ENCODE peak calls at places on chromosome 12, in seven cellular contexts. One of them, this sample, is unnamed.

GRCh38 chr12:50314629-50315312 is 31.5 kb upstream of the LIMA1 start:
- DNase-seq in SK-N-SH: peak; percentile 73
- DNase-seq in HepG2: peak; percentile 46
- DNase-seq in H1: no peak
- DNase-seq in GM12892: no peak
- DNase-seq in K562: peak; percentile 57
- DNase-seq in GM12878: no peak
- DNase-seq in this sample: no peak

GRCh38 chr12:10339441-10339840 is 31.8 kb downstream of the KLRD1 start:
- DNase-seq in SK-N-SH: no peak
- DNase-seq in HepG2: no peak
- DNase-seq in H1: no peak
- DNase-seq in GM12892: no peak
- DNase-seq in K562: no peak
- DNase-seq in GM12878: no peak
- DNase-seq in this sample: no peak

GRCh38 chr12:2613674-2614073 is 181.1 kb upstream of the FKBP4 start:
- DNase-seq in SK-N-SH: no peak
- DNase-seq in HepG2: no peak
- DNase-seq in H1: no peak
- DNase-seq in GM12892: no peak
- DNase-seq in K562: no peak
- DNase-seq in GM12878: peak; percentile 15
- DNase-seq in this sample: no peak

GRCh38 chr12:95710386-95710785 is 80.2 kb downstream of the NTN4 start:
- DNase-seq in SK-N-SH: no peak
- DNase-seq in HepG2: no peak
- DNase-seq in H1: no peak
- DNase-seq in GM12892: no peak
- DNase-seq in K562: no peak
- DNase-seq in GM12878: no peak
- DNase-seq in this sample: no peak

GRCh38 chr12:53383258-53383657 is 3.3 kb downstream of the SP1 start:
- DNase-seq in SK-N-SH: no peak
- DNase-seq in HepG2: no peak
- DNase-seq in H1: no peak
- DNase-seq in GM12892: no peak
- DNase-seq in K562: no peak
- DNase-seq in GM12878: no peak
- DNase-seq in this sample: no peak

GRCh38 chr12:53939141-53940108 is 794 bp downstream of the HOXC13 start:
- DNase-seq in SK-N-SH: peak; percentile 35
- DNase-seq in HepG2: peak; percentile 24
- DNase-seq in H1: no peak
- DNase-seq in GM12892: no peak
- DNase-seq in K562: no peak
- DNase-seq in GM12878: no peak
- DNase-seq in this sample: no peak

GRCh38 chr12:29278673-29279420 is 102.1 kb downstream of the ERGIC2 start:
- DNase-seq in SK-N-SH: no peak
- DNase-seq in HepG2: no peak
- DNase-seq in H1: no peak
- DNase-seq in GM12892: no peak
- DNase-seq in K562: no peak
- DNase-seq in GM12878: no peak
- DNase-seq in this sample: no peak

GRCh38 chr12:32400114-32400672 is 835 bp downstream of the FGD4 start:
- DNase-seq in SK-N-SH: peak; percentile 30
- DNase-seq in HepG2: no peak
- DNase-seq in H1: peak; percentile 70
- DNase-seq in GM12892: no peak
- DNase-seq in K562: peak; percentile 7
- DNase-seq in GM12878: no peak
- DNase-seq in this sample: no peak

GRCh38 chr12:56336361-56337167 is 2.1 kb upstream of the IL23A start:
- DNase-seq in SK-N-SH: no peak
- DNase-seq in HepG2: no peak
- DNase-seq in H1: no peak
- DNase-seq in GM12892: no peak
- DNase-seq in K562: peak; percentile 92
- DNase-seq in GM12878: peak; percentile 35
- DNase-seq in this sample: no peak

GRCh38 chr12:84070311-84070710 is 842.3 kb downstream of the SLC6A15 start:
- DNase-seq in SK-N-SH: no peak
- DNase-seq in HepG2: no peak
- DNase-seq in H1: no peak
- DNase-seq in GM12892: no peak
- DNase-seq in K562: no peak
- DNase-seq in GM12878: no peak
- DNase-seq in this sample: no peak

GRCh38 chr12:132847363-132848356 is 19.0 kb upstream of the GOLGA3 start:
- DNase-seq in SK-N-SH: no peak
- DNase-seq in HepG2: no peak
- DNase-seq in H1: peak; percentile 47
- DNase-seq in GM12892: no peak
- DNase-seq in K562: no peak
- DNase-seq in GM12878: no peak
- DNase-seq in this sample: no peak

GRCh38 chr12:109721276-109721675 is 7.7 kb downstream of the FAM222A start:
- DNase-seq in SK-N-SH: no peak
- DNase-seq in HepG2: no peak
- DNase-seq in H1: no peak
- DNase-seq in GM12892: no peak
- DNase-seq in K562: no peak
- DNase-seq in GM12878: no peak
- DNase-seq in this sample: no peak

GRCh38 chr12:19710811-19711793 is 271.8 kb downstream of the AEBP2 start:
- DNase-seq in SK-N-SH: no peak
- DNase-seq in HepG2: peak; percentile 1
- DNase-seq in H1: no peak
- DNase-seq in GM12892: no peak
- DNase-seq in K562: no peak
- DNase-seq in GM12878: no peak
- DNase-seq in this sample: no peak

GRCh38 chr12:69873429-69873828 is 48.4 kb downstream of the MYRFL start:
- DNase-seq in SK-N-SH: no peak
- DNase-seq in HepG2: no peak
- DNase-seq in H1: no peak
- DNase-seq in GM12892: no peak
- DNase-seq in K562: no peak
- DNase-seq in GM12878: no peak
- DNase-seq in this sample: no peak

GRCh38 chr12:29782821-29783772 is 645 bp downstream of the TMTC1 start:
- DNase-seq in SK-N-SH: peak; percentile 48
- DNase-seq in HepG2: no peak
- DNase-seq in H1: no peak
- DNase-seq in GM12892: peak; percentile 5
- DNase-seq in K562: no peak
- DNase-seq in GM12878: no peak
- DNase-seq in this sample: no peak

GRCh38 chr12:31797230-31797872 is 68.5 kb upstream of the AMN1 start:
- DNase-seq in SK-N-SH: no peak
- DNase-seq in HepG2: no peak
- DNase-seq in H1: no peak
- DNase-seq in GM12892: no peak
- DNase-seq in K562: no peak
- DNase-seq in GM12878: no peak
- DNase-seq in this sample: no peak

GRCh38 chr12:104669057-104669770 is 212.5 kb downstream of the CHST11 start:
- DNase-seq in SK-N-SH: peak; percentile 71
- DNase-seq in HepG2: no peak
- DNase-seq in H1: no peak
- DNase-seq in GM12892: no peak
- DNase-seq in K562: peak; percentile 39
- DNase-seq in GM12878: no peak
- DNase-seq in this sample: no peak

GRCh38 chr12:111209779-111210178 is 159.1 kb downstream of the PHETA1 start:
- DNase-seq in SK-N-SH: peak; percentile 88
- DNase-seq in HepG2: no peak
- DNase-seq in H1: no peak
- DNase-seq in GM12892: no peak
- DNase-seq in K562: no peak
- DNase-seq in GM12878: no peak
- DNase-seq in this sample: no peak

GRCh38 chr12:114025935-114026334 is 59.8 kb upstream of the RBM19 start:
- DNase-seq in SK-N-SH: no peak
- DNase-seq in HepG2: no peak
- DNase-seq in H1: no peak
- DNase-seq in GM12892: no peak
- DNase-seq in K562: no peak
- DNase-seq in GM12878: no peak
- DNase-seq in this sample: no peak

GRCh38 chr12:94874986-94875312 is 128.5 kb downstream of the NDUFA12 start:
- DNase-seq in SK-N-SH: no peak
- DNase-seq in HepG2: no peak
- DNase-seq in H1: no peak
- DNase-seq in GM12892: no peak
- DNase-seq in K562: no peak
- DNase-seq in GM12878: no peak
- DNase-seq in this sample: no peak

GRCh38 chr12:84842406-84843013 is 70.1 kb downstream of the SLC6A15 start:
- DNase-seq in SK-N-SH: peak; percentile 32
- DNase-seq in HepG2: peak; percentile 16
- DNase-seq in H1: no peak
- DNase-seq in GM12892: no peak
- DNase-seq in K562: peak; percentile 23
- DNase-seq in GM12878: no peak
- DNase-seq in this sample: no peak

GRCh38 chr12:28267920-28268680 is 77.8 kb downstream of the CCDC91 start:
- DNase-seq in SK-N-SH: no peak
- DNase-seq in HepG2: no peak
- DNase-seq in H1: no peak
- DNase-seq in GM12892: no peak
- DNase-seq in K562: no peak
- DNase-seq in GM12878: no peak
- DNase-seq in this sample: no peak
- TF ChIP-seq TAF1 in SK-N-SH: no peak
- TF ChIP-seq TAF1 in HepG2: no peak
- TF ChIP-seq TAF1 in H1: no peak
- TF ChIP-seq TAF1 in GM12892: no peak
- TF ChIP-seq TAF1 in K562: no peak
- TF ChIP-seq TAF1 in GM12878: no peak
- TF ChIP-seq TAF1 in this sample: no peak

DNA sequence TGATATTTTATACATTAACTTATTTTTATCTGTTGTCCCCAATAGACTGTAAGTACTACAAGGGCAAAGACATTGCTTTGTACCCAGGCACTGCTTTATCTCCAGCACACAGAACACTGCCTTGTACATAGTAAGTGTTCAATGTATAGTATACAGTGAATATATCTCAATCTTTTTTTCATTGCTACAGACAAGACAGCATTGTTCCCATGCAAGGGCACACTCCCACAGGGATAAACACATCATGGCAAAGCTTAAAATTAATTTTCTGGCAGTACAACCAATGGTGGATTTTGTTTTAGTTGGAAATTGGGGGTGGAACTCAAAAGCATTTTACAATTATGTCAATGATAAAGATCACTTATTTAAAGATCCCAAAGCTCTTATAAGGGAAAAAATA is 112.3 kb upstream of the EEA1 start:
- DNase-seq in SK-N-SH: no peak
- DNase-seq in HepG2: no peak
- DNase-seq in H1: no peak
- DNase-seq in GM12892: no peak
- DNase-seq in K562: no peak
- DNase-seq in GM12878: no peak
- DNase-seq in this sample: no peak
- TF ChIP-seq POLR2AphosphoS5 in SK-N-SH: no peak
- TF ChIP-seq POLR2AphosphoS5 in HepG2: no peak
- TF ChIP-seq POLR2AphosphoS5 in H1: no peak
- TF ChIP-seq POLR2AphosphoS5 in GM12892: no peak
- TF ChIP-seq POLR2AphosphoS5 in K562: no peak
- TF ChIP-seq POLR2AphosphoS5 in GM12878: no peak
- TF ChIP-seq POLR2AphosphoS5 in this sample: no peak

GRCh38 chr12:7869137-7869536 is 3.6 kb downstream of the SLC2A14 start:
- DNase-seq in SK-N-SH: no peak
- DNase-seq in HepG2: no peak
- DNase-seq in H1: no peak
- DNase-seq in GM12892: no peak
- DNase-seq in K562: no peak
- DNase-seq in GM12878: no peak
- DNase-seq in this sample: no peak
- TF ChIP-seq TAF1 in SK-N-SH: no peak
- TF ChIP-seq TAF1 in HepG2: no peak
- TF ChIP-seq TAF1 in H1: no peak
- TF ChIP-seq TAF1 in GM12892: no peak
- TF ChIP-seq TAF1 in K562: no peak
- TF ChIP-seq TAF1 in GM12878: no peak
- TF ChIP-seq TAF1 in this sample: no peak

GRCh38 chr12:124694846-124695497 is 127.6 kb upstream of the NCOR2 start:
- DNase-seq in SK-N-SH: no peak
- DNase-seq in HepG2: no peak
- DNase-seq in H1: no peak
- DNase-seq in GM12892: no peak
- DNase-seq in K562: no peak
- DNase-seq in GM12878: no peak
- DNase-seq in this sample: no peak
- TF ChIP-seq POLR2AphosphoS5 in SK-N-SH: no peak
- TF ChIP-seq POLR2AphosphoS5 in HepG2: no peak
- TF ChIP-seq POLR2AphosphoS5 in H1: no peak
- TF ChIP-seq POLR2AphosphoS5 in GM12892: no peak
- TF ChIP-seq POLR2AphosphoS5 in K562: no peak
- TF ChIP-seq POLR2AphosphoS5 in GM12878: no peak
- TF ChIP-seq POLR2AphosphoS5 in this sample: no peak

DNA sequence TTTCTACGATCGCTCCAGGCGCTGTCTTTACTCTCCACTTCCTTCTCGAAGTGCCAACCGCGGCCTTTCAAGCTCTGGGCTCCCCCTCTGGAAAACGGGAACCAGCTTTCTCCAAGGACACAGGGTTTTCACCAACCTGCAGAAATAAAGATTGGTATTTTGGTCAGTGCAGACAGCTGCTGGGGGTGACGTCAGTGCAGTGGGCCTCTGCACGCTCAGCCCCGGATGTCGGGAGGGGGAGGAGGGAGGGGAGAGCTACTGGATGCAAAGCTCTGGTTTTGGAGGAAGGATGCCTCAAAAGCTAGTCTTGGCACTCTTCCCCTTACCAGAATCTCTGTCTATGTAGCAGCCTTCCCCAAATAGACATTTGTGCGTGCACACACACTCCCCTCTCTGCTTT is 19.9 kb downstream of the HRK start:
- DNase-seq in SK-N-SH: peak; percentile 84
- DNase-seq in HepG2: no peak
- DNase-seq in H1: no peak
- DNase-seq in GM12892: no peak
- DNase-seq in K562: peak; percentile 24
- DNase-seq in GM12878: peak; percentile 43
- DNase-seq in this sample: no peak
- TF ChIP-seq TAF1 in SK-N-SH: no peak
- TF ChIP-seq TAF1 in HepG2: no peak
- TF ChIP-seq TAF1 in H1: no peak
- TF ChIP-seq TAF1 in GM12892: no peak
- TF ChIP-seq TAF1 in K562: no peak
- TF ChIP-seq TAF1 in GM12878: no peak
- TF ChIP-seq TAF1 in this sample: no peak

GRCh38 chr12:60920841-60921495 is 1325.1 kb downstream of the SLC16A7 start:
- DNase-seq in SK-N-SH: no peak
- DNase-seq in HepG2: no peak
- DNase-seq in H1: no peak
- DNase-seq in GM12892: no peak
- DNase-seq in K562: no peak
- DNase-seq in GM12878: no peak
- DNase-seq in this sample: no peak
- TF ChIP-seq POLR2AphosphoS5 in SK-N-SH: no peak
- TF ChIP-seq POLR2AphosphoS5 in HepG2: no peak
- TF ChIP-seq POLR2AphosphoS5 in H1: no peak
- TF ChIP-seq POLR2AphosphoS5 in GM12892: no peak
- TF ChIP-seq POLR2AphosphoS5 in K562: no peak
- TF ChIP-seq POLR2AphosphoS5 in GM12878: no peak
- TF ChIP-seq POLR2AphosphoS5 in this sample: no peak

GRCh38 chr12:43758247-43758727 is 303 bp downstream of the PUS7L start:
- DNase-seq in SK-N-SH: peak; percentile 47
- DNase-seq in HepG2: peak; percentile 37
- DNase-seq in H1: no peak
- DNase-seq in GM12892: peak; percentile 11
- DNase-seq in K562: peak; percentile 64
- DNase-seq in GM12878: peak; percentile 17
- DNase-seq in this sample: peak; percentile 7
- TF ChIP-seq TAF1 in SK-N-SH: no peak
- TF ChIP-seq TAF1 in HepG2: no peak
- TF ChIP-seq TAF1 in H1: no peak
- TF ChIP-seq TAF1 in GM12892: no peak
- TF ChIP-seq TAF1 in K562: no peak
- TF ChIP-seq TAF1 in GM12878: no peak
- TF ChIP-seq TAF1 in this sample: no peak